ENCODE peak calls at places on chromosomes 11 and 22, in four cellular contexts. One of them, this sample, is unnamed.

GRCh38 chr11:34997872-34998548 is 81.6 kb downstream of the PDHX start:
- DNase-seq in activated CD8-positive, alpha-beta T cell treated with anti-CD3 and anti-CD28 coated beads for 36 hours: no peak
- DNase-seq in MCF 10A: peak; percentile 21
- DNase-seq in lung: no peak
- DNase-seq in this sample: no peak

GRCh38 chr11:71472357-71472885 is 19.4 kb downstream of the NADSYN1 start:
- DNase-seq in lung: no peak
- DNase-seq in activated CD8-positive, alpha-beta T cell treated with anti-CD3 and anti-CD28 coated beads for 36 hours: no peak
- DNase-seq in MCF 10A: no peak
- DNase-seq in this sample: no peak

GRCh38 chr11:103683581-103683980 is 352.9 kb upstream of the DDI1 start:
- DNase-seq in MCF 10A: no peak
- DNase-seq in lung: no peak
- DNase-seq in activated CD8-positive, alpha-beta T cell treated with anti-CD3 and anti-CD28 coated beads for 36 hours: no peak
- DNase-seq in this sample: no peak

GRCh38 chr22:29083576-29084566 is 11.0 kb downstream of the KREMEN1 start:
- DNase-seq in activated CD8-positive, alpha-beta T cell treated with anti-CD3 and anti-CD28 coated beads for 36 hours: no peak
- DNase-seq in lung: no peak
- DNase-seq in MCF 10A: no peak
- DNase-seq in this sample: no peak

GRCh38 chr11:6300325-6300724 is 20.0 kb downstream of the CAVIN3 start:
- DNase-seq in lung: no peak
- DNase-seq in MCF 10A: no peak
- DNase-seq in activated CD8-positive, alpha-beta T cell treated with anti-CD3 and anti-CD28 coated beads for 36 hours: no peak
- DNase-seq in this sample: no peak

GRCh38 chr11:48037709-48038468 is 57.5 kb downstream of the PTPRJ start:
- DNase-seq in activated CD8-positive, alpha-beta T cell treated with anti-CD3 and anti-CD28 coated beads for 36 hours: no peak
- DNase-seq in MCF 10A: peak; percentile 25
- DNase-seq in lung: no peak
- DNase-seq in this sample: no peak

GRCh38 chr11:70230151-70230839 is 27.2 kb downstream of the FADD start:
- DNase-seq in activated CD8-positive, alpha-beta T cell treated with anti-CD3 and anti-CD28 coated beads for 36 hours: no peak
- DNase-seq in MCF 10A: no peak
- DNase-seq in lung: no peak
- DNase-seq in this sample: no peak

GRCh38 chr11:123430736-123431356 is 777 bp downstream of the GRAMD1B start:
- DNase-seq in activated CD8-positive, alpha-beta T cell treated with anti-CD3 and anti-CD28 coated beads for 36 hours: peak; percentile 82
- DNase-seq in lung: peak; percentile 56
- DNase-seq in MCF 10A: no peak
- DNase-seq in this sample: no peak

GRCh38 chr22:21599053-21599893 is 30.5 kb downstream of the YDJC start:
- DNase-seq in lung: no peak
- DNase-seq in MCF 10A: no peak
- DNase-seq in activated CD8-positive, alpha-beta T cell treated with anti-CD3 and anti-CD28 coated beads for 36 hours: no peak
- DNase-seq in this sample: no peak

GRCh38 chr11:134466035-134466908 is 54.2 kb upstream of the B3GAT1 start:
- DNase-seq in MCF 10A: no peak
- DNase-seq in lung: no peak
- DNase-seq in activated CD8-positive, alpha-beta T cell treated with anti-CD3 and anti-CD28 coated beads for 36 hours: no peak
- DNase-seq in this sample: no peak

GRCh38 chr11:75112200-75112599 is 15.5 kb upstream of the OR2AT4 start:
- DNase-seq in activated CD8-positive, alpha-beta T cell treated with anti-CD3 and anti-CD28 coated beads for 36 hours: no peak
- DNase-seq in MCF 10A: no peak
- DNase-seq in lung: no peak
- DNase-seq in this sample: no peak

GRCh38 chr11:127049486-127049885 is 48.9 kb upstream of the KIRREL3 start:
- DNase-seq in MCF 10A: no peak
- DNase-seq in lung: no peak
- DNase-seq in activated CD8-positive, alpha-beta T cell treated with anti-CD3 and anti-CD28 coated beads for 36 hours: no peak
- DNase-seq in this sample: no peak

GRCh38 chr11:111586305-111586915 is 15.8 kb upstream of the SIK2 start:
- DNase-seq in lung: no peak
- DNase-seq in activated CD8-positive, alpha-beta T cell treated with anti-CD3 and anti-CD28 coated beads for 36 hours: peak; percentile 74
- DNase-seq in MCF 10A: peak; percentile 55
- DNase-seq in this sample: no peak

GRCh38 chr11:88174627-88175003 is 628 bp downstream of the RAB38 start:
- DNase-seq in MCF 10A: peak; percentile 91
- DNase-seq in lung: peak; percentile 67
- DNase-seq in activated CD8-positive, alpha-beta T cell treated with anti-CD3 and anti-CD28 coated beads for 36 hours: peak; percentile 76
- DNase-seq in this sample: peak; percentile 53

GRCh38 chr11:125163431-125164011 is 1.0 kb upstream of the PKNOX2 start:
- DNase-seq in MCF 10A: no peak
- DNase-seq in lung: no peak
- DNase-seq in activated CD8-positive, alpha-beta T cell treated with anti-CD3 and anti-CD28 coated beads for 36 hours: no peak
- DNase-seq in this sample: no peak

GRCh38 chr22:26681395-26681821 is 24.0 kb downstream of the MIAT start:
- DNase-seq in activated CD8-positive, alpha-beta T cell treated with anti-CD3 and anti-CD28 coated beads for 36 hours: no peak
- DNase-seq in MCF 10A: no peak
- DNase-seq in lung: peak; percentile 76
- DNase-seq in this sample: no peak

GRCh38 chr22:25563757-25564319 is 637 bp upstream of the GRK3 start:
- DNase-seq in MCF 10A: peak; percentile 52
- DNase-seq in activated CD8-positive, alpha-beta T cell treated with anti-CD3 and anti-CD28 coated beads for 36 hours: peak; percentile 37
- DNase-seq in lung: peak; percentile 33
- DNase-seq in this sample: no peak

GRCh38 chr22:21951931-21952465 is 650 bp downstream of the PPM1F start:
- DNase-seq in MCF 10A: peak; percentile 24
- DNase-seq in lung: no peak
- DNase-seq in activated CD8-positive, alpha-beta T cell treated with anti-CD3 and anti-CD28 coated beads for 36 hours: peak; percentile 46
- DNase-seq in this sample: no peak

GRCh38 chr11:104338186-104338585 is 174.2 kb upstream of the PDGFD start:
- DNase-seq in lung: no peak
- DNase-seq in activated CD8-positive, alpha-beta T cell treated with anti-CD3 and anti-CD28 coated beads for 36 hours: no peak
- DNase-seq in MCF 10A: no peak
- DNase-seq in this sample: no peak

GRCh38 chr22:37300551-37301017 is 18.3 kb downstream of the CYTH4 start:
- DNase-seq in lung: no peak
- DNase-seq in activated CD8-positive, alpha-beta T cell treated with anti-CD3 and anti-CD28 coated beads for 36 hours: peak; percentile 67
- DNase-seq in MCF 10A: no peak
- DNase-seq in this sample: no peak

GRCh38 chr11:9888938-9889337 is 225.1 kb downstream of the SWAP70 start:
- DNase-seq in activated CD8-positive, alpha-beta T cell treated with anti-CD3 and anti-CD28 coated beads for 36 hours: no peak
- DNase-seq in MCF 10A: no peak
- DNase-seq in lung: no peak
- DNase-seq in this sample: no peak

GRCh38 chr11:34151916-34152845 is 46.8 kb downstream of the NAT10 start:
- DNase-seq in MCF 10A: no peak
- DNase-seq in activated CD8-positive, alpha-beta T cell treated with anti-CD3 and anti-CD28 coated beads for 36 hours: no peak
- DNase-seq in lung: no peak
- DNase-seq in this sample: no peak

GRCh38 chr11:73315288-73316020 is 7.4 kb downstream of the ARHGEF17 start:
- DNase-seq in MCF 10A: no peak
- DNase-seq in lung: no peak
- DNase-seq in activated CD8-positive, alpha-beta T cell treated with anti-CD3 and anti-CD28 coated beads for 36 hours: no peak
- DNase-seq in this sample: no peak

GRCh38 chr11:8832571-8833260 is 78.3 kb upstream of the AKIP1 start:
- DNase-seq in MCF 10A: peak; percentile 79
- DNase-seq in lung: peak; percentile 69
- DNase-seq in activated CD8-positive, alpha-beta T cell treated with anti-CD3 and anti-CD28 coated beads for 36 hours: peak; percentile 58
- DNase-seq in this sample: no peak

GRCh38 chr22:41181349-41182241 is 23.5 kb upstream of the L3MBTL2 start:
- DNase-seq in activated CD8-positive, alpha-beta T cell treated with anti-CD3 and anti-CD28 coated beads for 36 hours: no peak
- DNase-seq in MCF 10A: peak; percentile 86
- DNase-seq in lung: no peak
- DNase-seq in this sample: no peak

GRCh38 chr11:63907808-63908530 is 9.0 kb downstream of the RCOR2 start:
- DNase-seq in activated CD8-positive, alpha-beta T cell treated with anti-CD3 and anti-CD28 coated beads for 36 hours: no peak
- DNase-seq in lung: no peak
- DNase-seq in MCF 10A: no peak
- DNase-seq in this sample: no peak

GRCh38 chr11:73393479-73394415 is 17.5 kb downstream of the RELT start:
- DNase-seq in activated CD8-positive, alpha-beta T cell treated with anti-CD3 and anti-CD28 coated beads for 36 hours: peak; percentile 82
- DNase-seq in lung: peak; percentile 76
- DNase-seq in MCF 10A: peak; percentile 78
- DNase-seq in this sample: peak; percentile 55

GRCh38 chr11:73431431-73431830 is 55.2 kb downstream of the RELT start:
- DNase-seq in lung: no peak
- DNase-seq in activated CD8-positive, alpha-beta T cell treated with anti-CD3 and anti-CD28 coated beads for 36 hours: no peak
- DNase-seq in MCF 10A: no peak
- DNase-seq in this sample: no peak

GRCh38 chr11:109971184-109971523 is 122.0 kb upstream of the ZC3H12C start:
- DNase-seq in lung: no peak
- DNase-seq in activated CD8-positive, alpha-beta T cell treated with anti-CD3 and anti-CD28 coated beads for 36 hours: peak; percentile 13
- DNase-seq in MCF 10A: peak; percentile 38
- DNase-seq in this sample: no peak

GRCh38 chr11:92453055-92453454 is 228.4 kb downstream of the FAT3 start:
- DNase-seq in activated CD8-positive, alpha-beta T cell treated with anti-CD3 and anti-CD28 coated beads for 36 hours: no peak
- DNase-seq in lung: no peak
- DNase-seq in MCF 10A: peak; percentile 35
- DNase-seq in this sample: no peak

GRCh38 chr11:64267207-64267945 is 16.0 kb downstream of the PLCB3 start:
- DNase-seq in lung: no peak
- DNase-seq in MCF 10A: no peak
- DNase-seq in activated CD8-positive, alpha-beta T cell treated with anti-CD3 and anti-CD28 coated beads for 36 hours: no peak
- DNase-seq in this sample: no peak

GRCh38 chr11:102592634-102593581 is 32.2 kb downstream of the MMP20 start:
- DNase-seq in lung: no peak
- DNase-seq in activated CD8-positive, alpha-beta T cell treated with anti-CD3 and anti-CD28 coated beads for 36 hours: no peak
- DNase-seq in MCF 10A: peak; percentile 63
- DNase-seq in this sample: no peak

GRCh38 chr22:31866918-31867317 is 77.4 kb upstream of the YWHAH start:
- DNase-seq in lung: no peak
- DNase-seq in MCF 10A: no peak
- DNase-seq in activated CD8-positive, alpha-beta T cell treated with anti-CD3 and anti-CD28 coated beads for 36 hours: no peak
- DNase-seq in this sample: no peak

GRCh38 chr11:15711311-15711710 is 596.6 kb downstream of the INSC start:
- DNase-seq in lung: no peak
- DNase-seq in activated CD8-positive, alpha-beta T cell treated with anti-CD3 and anti-CD28 coated beads for 36 hours: no peak
- DNase-seq in MCF 10A: no peak
- DNase-seq in this sample: no peak

GRCh38 chr11:2909145-2909914 is 19.9 kb downstream of the PHLDA2 start:
- DNase-seq in lung: no peak
- DNase-seq in MCF 10A: no peak
- DNase-seq in activated CD8-positive, alpha-beta T cell treated with anti-CD3 and anti-CD28 coated beads for 36 hours: no peak
- DNase-seq in this sample: no peak

GRCh38 chr11:74307409-74307808 is 4.0 kb downstream of the P4HA3 start:
- DNase-seq in activated CD8-positive, alpha-beta T cell treated with anti-CD3 and anti-CD28 coated beads for 36 hours: no peak
- DNase-seq in lung: no peak
- DNase-seq in MCF 10A: no peak
- DNase-seq in this sample: no peak

GRCh38 chr11:74268451-74268850 is 43.0 kb downstream of the P4HA3 start:
- DNase-seq in lung: no peak
- DNase-seq in MCF 10A: peak; percentile 62
- DNase-seq in activated CD8-positive, alpha-beta T cell treated with anti-CD3 and anti-CD28 coated beads for 36 hours: no peak
- DNase-seq in this sample: no peak

GRCh38 chr11:15816270-15816871 is 540.0 kb downstream of the SOX6 start:
- DNase-seq in activated CD8-positive, alpha-beta T cell treated with anti-CD3 and anti-CD28 coated beads for 36 hours: peak; percentile 18
- DNase-seq in lung: no peak
- DNase-seq in MCF 10A: peak; percentile 95
- DNase-seq in this sample: no peak

GRCh38 chr22:30575011-30575671 is 676 bp upstream of the GAL3ST1 start:
- DNase-seq in MCF 10A: no peak
- DNase-seq in activated CD8-positive, alpha-beta T cell treated with anti-CD3 and anti-CD28 coated beads for 36 hours: no peak
- DNase-seq in lung: peak; percentile 35
- DNase-seq in this sample: no peak
- TF ChIP-seq CTCF in MCF 10A: no peak
- TF ChIP-seq CTCF in activated CD8-positive, alpha-beta T cell treated with anti-CD3 and anti-CD28 coated beads for 36 hours: no peak
- TF ChIP-seq CTCF in lung: no peak
- TF ChIP-seq CTCF in this sample: no peak

GRCh38 chr22:38844661-38845367 is 986 bp upstream of the NPTXR start:
- DNase-seq in MCF 10A: no peak
- DNase-seq in activated CD8-positive, alpha-beta T cell treated with anti-CD3 and anti-CD28 coated beads for 36 hours: no peak
- DNase-seq in lung: no peak
- DNase-seq in this sample: no peak

GRCh38 chr22:38841635-38842034 is 2.2 kb downstream of the NPTXR start:
- DNase-seq in activated CD8-positive, alpha-beta T cell treated with anti-CD3 and anti-CD28 coated beads for 36 hours: no peak
- DNase-seq in MCF 10A: no peak
- DNase-seq in lung: no peak
- DNase-seq in this sample: no peak

GRCh38 chr22:38843716-38844660 is at the start of gene NPTXR:
- DNase-seq in MCF 10A: no peak
- DNase-seq in activated CD8-positive, alpha-beta T cell treated with anti-CD3 and anti-CD28 coated beads for 36 hours: no peak
- DNase-seq in lung: no peak
- DNase-seq in this sample: no peak

GRCh38 chr22:38842512-38843200 is 1.2 kb downstream of the NPTXR start:
- DNase-seq in lung: no peak
- DNase-seq in MCF 10A: no peak
- DNase-seq in activated CD8-positive, alpha-beta T cell treated with anti-CD3 and anti-CD28 coated beads for 36 hours: no peak
- DNase-seq in this sample: no peak

GRCh38 chr22:38843201-38843715 is 570 bp downstream of the NPTXR start:
- DNase-seq in lung: no peak
- DNase-seq in MCF 10A: no peak
- DNase-seq in activated CD8-positive, alpha-beta T cell treated with anti-CD3 and anti-CD28 coated beads for 36 hours: peak; percentile 63
- DNase-seq in this sample: no peak
- TF ChIP-seq CTCF in lung: no peak
- TF ChIP-seq CTCF in MCF 10A: no peak
- TF ChIP-seq CTCF in activated CD8-positive, alpha-beta T cell treated with anti-CD3 and anti-CD28 coated beads for 36 hours: peak; percentile 38
- TF ChIP-seq CTCF in this sample: no peak

DNA sequence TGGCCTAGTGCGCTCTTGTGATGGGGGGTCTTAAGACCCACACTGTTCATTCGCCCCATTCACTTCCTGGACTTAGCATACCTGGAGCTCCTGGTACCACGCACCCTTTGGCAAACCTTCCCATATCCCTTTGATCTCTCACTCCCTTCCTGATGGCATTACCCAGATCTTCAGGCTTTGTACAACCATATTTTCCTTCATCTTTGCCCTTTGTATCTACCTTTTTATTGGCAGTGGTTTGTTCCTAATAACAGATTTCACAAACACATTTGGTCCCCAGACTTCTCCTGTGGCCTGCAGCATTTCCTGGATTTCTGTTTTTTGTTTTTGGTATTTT is 16.0 kb upstream of the IFITM3 start:
- DNase-seq in activated CD8-positive, alpha-beta T cell treated with anti-CD3 and anti-CD28 coated beads for 36 hours: no peak
- DNase-seq in lung: no peak
- DNase-seq in MCF 10A: no peak
- DNase-seq in this sample: no peak
- TF ChIP-seq CTCF in activated CD8-positive, alpha-beta T cell treated with anti-CD3 and anti-CD28 coated beads for 36 hours: no peak
- TF ChIP-seq CTCF in lung: no peak
- TF ChIP-seq CTCF in MCF 10A: no peak
- TF ChIP-seq CTCF in this sample: no peak

GRCh38 chr11:86802146-86802545 is 1.8 kb downstream of the PRSS23 start:
- DNase-seq in MCF 10A: no peak
- DNase-seq in lung: no peak
- DNase-seq in activated CD8-positive, alpha-beta T cell treated with anti-CD3 and anti-CD28 coated beads for 36 hours: no peak
- DNase-seq in this sample: no peak

GRCh38 chr11:86800076-86800955 is at the start of gene PRSS23:
- DNase-seq in activated CD8-positive, alpha-beta T cell treated with anti-CD3 and anti-CD28 coated beads for 36 hours: peak; percentile 32
- DNase-seq in lung: peak; percentile 61
- DNase-seq in MCF 10A: peak; percentile 40
- DNase-seq in this sample: peak; percentile 25

GRCh38 chr11:86800956-86801264 is 568 bp downstream of the PRSS23 start:
- DNase-seq in lung: no peak
- DNase-seq in MCF 10A: no peak
- DNase-seq in activated CD8-positive, alpha-beta T cell treated with anti-CD3 and anti-CD28 coated beads for 36 hours: no peak
- DNase-seq in this sample: no peak

GRCh38 chr11:86798988-86799387 is 1.4 kb upstream of the PRSS23 start:
- DNase-seq in MCF 10A: peak; percentile 20
- DNase-seq in lung: no peak
- DNase-seq in activated CD8-positive, alpha-beta T cell treated with anti-CD3 and anti-CD28 coated beads for 36 hours: no peak
- DNase-seq in this sample: no peak

GRCh38 chr11:86799680-86800075 is 664 bp upstream of the PRSS23 start:
- DNase-seq in activated CD8-positive, alpha-beta T cell treated with anti-CD3 and anti-CD28 coated beads for 36 hours: no peak
- DNase-seq in MCF 10A: no peak
- DNase-seq in lung: no peak
- DNase-seq in this sample: no peak
- TF ChIP-seq CTCF in activated CD8-positive, alpha-beta T cell treated with anti-CD3 and anti-CD28 coated beads for 36 hours: no peak
- TF ChIP-seq CTCF in MCF 10A: no peak
- TF ChIP-seq CTCF in lung: no peak
- TF ChIP-seq CTCF in this sample: no peak

GRCh38 chr22:42277988-42278776 is 7.7 kb upstream of the TCF20 start:
- DNase-seq in activated CD8-positive, alpha-beta T cell treated with anti-CD3 and anti-CD28 coated beads for 36 hours: no peak
- DNase-seq in lung: no peak
- DNase-seq in MCF 10A: peak; percentile 9
- DNase-seq in this sample: no peak
- TF ChIP-seq CTCF in activated CD8-positive, alpha-beta T cell treated with anti-CD3 and anti-CD28 coated beads for 36 hours: no peak
- TF ChIP-seq CTCF in lung: no peak
- TF ChIP-seq CTCF in MCF 10A: no peak
- TF ChIP-seq CTCF in this sample: no peak

This sample was measured in omental fat pad.